ENCODE peak calls at places on chromosomes 3 and 15, in ten cellular contexts. P is aorta; H is PC-9; X is K562; R is OCI-LY7; G is SJSA1; J is ovary; W is GM23248; V is mammary epithelial cell; D is CD8-positive, alpha-beta memory T cell. Z is an unnamed sample. For H3K4me1, the result is how much of the 10 kb centered on the place peaks cover.

GRCh38 chr3:175155172-175155571 is 296.0 kb downstream of the NAALADL2 start:
- DNase-seq in H (no peak), W (no peak), P (no peak), G (no peak), D (no peak), X (no peak), J (no peak), R (no peak), V (no peak), Z (no peak)

GRCh38 chr3:10515396-10515795 is 10.0 kb upstream of the ATP2B2 start:
- DNase-seq in G (no peak), X (no peak), P (peak), W (no peak), V (no peak), D (no peak), H (no peak), J (no peak), R (peak), Z (no peak)

GRCh38 chr3:135889417-135889816 is 76.1 kb upstream of the PPP2R3A start:
- DNase-seq in H (no peak), J (no peak), R (no peak), W (no peak), X (no peak), V (no peak), D (no peak), P (no peak), G (no peak), Z (no peak)

GRCh38 chr3:143961351-143961750 is 10.3 kb upstream of the DIPK2A start:
- DNase-seq in H (no peak), P (no peak), W (no peak), D (no peak), V (no peak), X (no peak), J (no peak), R (no peak), G (no peak), Z (no peak)

GRCh38 chr3:45665101-45665572 is 24.1 kb upstream of the SACM1L start:
- DNase-seq in X (peak), R (peak), J (no peak), G (no peak), P (no peak), W (peak), D (peak), V (peak), H (peak), Z (peak)

GRCh38 chr15:91803260-91803659 is 50.2 kb upstream of the SLCO3A1 start:
- DNase-seq in X (no peak), W (no peak), D (no peak), P (no peak), H (no peak), R (no peak), G (no peak), V (no peak), J (no peak), Z (no peak)

GRCh38 chr3:54443572-54444161 is 321.3 kb downstream of the CACNA2D3 start:
- DNase-seq in V (peak), P (no peak), G (no peak), H (no peak), J (no peak), D (no peak), W (no peak), R (no peak), X (no peak), Z (peak)

GRCh38 chr3:152402698-152403456 is 134.1 kb downstream of the MBNL1 start:
- DNase-seq in W (no peak), R (no peak), V (no peak), D (peak), H (no peak), P (no peak), J (no peak), X (no peak), G (no peak), Z (no peak)

GRCh38 chr15:90465140-90465929 is 64.4 kb upstream of the CRTC3 start:
- DNase-seq in H (no peak), X (no peak), R (no peak), G (no peak), W (peak), V (no peak), P (no peak), D (no peak), J (no peak), Z (no peak)

GRCh38 chr3:36494461-36495109 is 114.3 kb downstream of the STAC start:
- DNase-seq in X (no peak), P (peak), J (no peak), W (peak), V (peak), R (no peak), H (no peak), D (no peak), G (no peak), Z (no peak)

GRCh38 chr15:28086175-28086703 is 12.9 kb downstream of the OCA2 start:
- DNase-seq in D (peak), J (no peak), X (peak), G (peak), H (no peak), R (peak), W (peak), V (peak), P (peak), Z (no peak)

GRCh38 chr3:128590948-128591347 is 59.7 kb downstream of the RPN1 start:
- DNase-seq in X (no peak), D (no peak), G (no peak), R (no peak), P (no peak), W (no peak), H (no peak), J (no peak), V (no peak), Z (no peak)

DNA sequence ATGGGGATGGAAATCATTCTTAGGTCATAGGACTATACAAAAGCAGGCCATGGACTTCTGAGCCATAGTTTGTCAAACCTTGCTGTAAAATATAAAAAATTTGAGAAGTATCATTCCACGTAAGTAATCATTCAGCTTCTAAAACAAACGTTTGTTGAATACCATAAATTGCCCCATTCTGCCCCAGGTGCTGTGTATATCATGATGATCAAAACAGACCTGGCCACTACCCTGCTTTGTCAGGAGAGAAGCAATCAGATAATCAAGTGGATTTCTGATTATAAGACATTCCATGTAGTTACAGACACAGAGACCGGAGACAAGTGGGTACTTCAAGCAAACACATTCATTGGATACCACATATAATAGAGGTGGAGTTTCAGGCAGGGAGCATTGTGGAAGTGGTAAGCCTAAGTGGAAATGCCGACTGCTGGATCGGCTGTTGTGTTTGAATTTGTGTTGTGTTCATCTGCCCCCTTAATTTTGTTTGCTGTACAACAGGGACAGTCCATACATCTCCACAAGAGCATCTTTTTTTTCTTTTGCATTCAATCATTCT is 61.7 kb downstream of the TGFBR2 start:
- DNase-seq in R (no peak), W (no peak), J (no peak), D (no peak), P (no peak), X (no peak), G (no peak), V (no peak), H (no peak), Z (no peak)
- H3K4me1 ChIP-seq in R (under half), W (under half), J (under half), D (half or more), P (under half), X (under half), G (under half), V (under half), H (under half), Z (under half)

GRCh38 chr3:177427540-177427939 is 230.3 kb upstream of the TBL1XR1 start:
- DNase-seq in J (no peak), V (peak), X (no peak), R (no peak), P (no peak), D (peak), W (peak), H (no peak), G (no peak), Z (no peak)
- H3K4me1 ChIP-seq in J (under half), V (under half), X (under half), R (under half), P (under half), D (under half), W (under half), H (under half), G (under half), Z (under half)

GRCh38 chr15:89115547-89115946 is 27.3 kb downstream of the ABHD2 start:
- DNase-seq in J (no peak), X (no peak), H (peak), G (no peak), R (peak), D (no peak), P (no peak), V (no peak), W (no peak), Z (peak)
- H3K4me1 ChIP-seq in J (under half), X (under half), H (half or more), G (under half), R (under half), D (under half), P (under half), V (under half), W (under half), Z (under half)

DNA sequence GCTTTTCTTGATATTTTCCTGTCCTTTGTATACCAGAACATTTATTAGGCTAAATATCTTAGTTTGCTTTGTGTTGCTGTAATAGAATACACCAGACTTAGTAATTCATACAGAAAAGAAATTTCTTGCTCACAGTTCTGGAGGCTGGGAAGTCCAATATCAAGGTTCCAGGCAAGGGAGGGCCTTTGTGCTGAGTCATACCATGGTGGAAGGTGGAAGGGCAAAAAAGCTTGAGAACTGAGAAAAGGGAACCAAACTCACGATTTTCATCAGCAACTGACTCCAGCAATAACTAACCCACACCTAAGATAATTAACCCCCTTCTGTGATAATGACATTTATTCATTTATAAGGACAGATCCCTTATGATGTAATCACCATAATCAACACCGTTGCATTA is 496.9 kb upstream of the SUCLG2 start:
- DNase-seq in J (no peak), V (no peak), H (no peak), W (no peak), D (no peak), P (no peak), G (no peak), X (no peak), R (no peak), Z (no peak)
- H3K4me1 ChIP-seq in J (under half), V (under half), H (under half), W (under half), D (under half), P (under half), G (under half), X (under half), R (under half), Z (under half)

GRCh38 chr3:170352936-170353335 is 4.6 kb upstream of the SKIL start:
- DNase-seq in J (no peak), H (no peak), R (no peak), G (no peak), W (no peak), D (no peak), V (no peak), P (no peak), X (no peak), Z (no peak)

GRCh38 chr3:170350515-170351413 is 6.8 kb upstream of the SKIL start:
- DNase-seq in W (no peak), R (peak), H (no peak), D (no peak), V (no peak), X (no peak), P (no peak), G (no peak), J (no peak), Z (no peak)

GRCh38 chr3:170355738-170356595 is 1.5 kb upstream of the SKIL start:
- DNase-seq in R (peak), X (peak), W (peak), G (peak), P (peak), V (peak), J (peak), H (peak), D (no peak), Z (peak)

GRCh38 chr3:170356596-170357175 is 829 bp upstream of the SKIL start:
- DNase-seq in D (no peak), R (peak), J (peak), W (peak), X (peak), H (peak), G (no peak), P (peak), V (peak), Z (peak)

GRCh38 chr3:170353485-170353884 is 4.0 kb upstream of the SKIL start:
- DNase-seq in G (no peak), X (no peak), W (no peak), D (no peak), P (no peak), V (no peak), R (no peak), J (no peak), H (peak), Z (no peak)
- H3K4me1 ChIP-seq in G (under half), X (under half), W (under half), D (under half), P (under half), V (under half), R (half or more), J (under half), H (under half), Z (under half)